ENCODE peak calls at places on chromosome 16, in seven cellular contexts. B is IMR-90, X is mammary epithelial cell, M is RPMI8226, W is ELR, N is fibroblast of lung, G is T-helper 1 cell. O is an unnamed sample.

GRCh38 chr16:11597737-11598136 is 11.0 kb upstream of the LITAF start:
- DNase-seq in B (no peak), N (no peak), W (no peak), G (no peak), M (no peak), X (no peak), O (no peak)

GRCh38 chr16:85144026-85144915 is 32.0 kb upstream of the CIBAR2 start:
- DNase-seq in W (peak), M (no peak), B (no peak), G (no peak), X (no peak), N (no peak), O (no peak)

GRCh38 chr16:87437911-87438610 is 45.9 kb downstream of the MAP1LC3B start:
- DNase-seq in G (no peak), N (no peak), M (no peak), W (no peak), X (no peak), B (peak), O (no peak)

GRCh38 chr16:2926660-2927646 is 15.2 kb downstream of the FLYWCH1 start:
- DNase-seq in X (peak), G (peak), N (peak), B (peak), W (peak), M (peak), O (no peak)

GRCh38 chr16:84501077-84501735 is 3.3 kb downstream of the MEAK7 start:
- DNase-seq in W (peak), X (peak), B (peak), G (no peak), N (peak), M (no peak), O (peak)

GRCh38 chr16:81462683-81463082 is 18.1 kb downstream of the CMIP start:
- DNase-seq in N (no peak), M (no peak), G (no peak), B (no peak), X (no peak), W (no peak), O (no peak)

GRCh38 chr16:73063854-73064226 is 15.9 kb upstream of the ZFHX3 start:
- DNase-seq in W (no peak), B (no peak), X (no peak), M (no peak), G (no peak), N (no peak), O (no peak)

GRCh38 chr16:10181196-10182162 is 749 bp downstream of the GRIN2A start:
- DNase-seq in B (peak), W (peak), N (peak), X (peak), M (peak), G (no peak), O (peak)

GRCh38 chr16:3966681-3967080 is 86.2 kb upstream of the CREBBP start:
- DNase-seq in X (no peak), G (no peak), M (no peak), B (no peak), W (no peak), N (no peak), O (no peak)

GRCh38 chr16:81451753-81452680 is 7.4 kb downstream of the CMIP start:
- DNase-seq in N (no peak), X (no peak), G (no peak), W (no peak), M (no peak), B (peak), O (no peak)

GRCh38 chr16:88522276-88522949 is 47.8 kb upstream of the ZC3H18 start:
- DNase-seq in G (no peak), N (no peak), W (no peak), M (no peak), B (no peak), X (no peak), O (no peak)

GRCh38 chr16:89476379-89476778 is 14.0 kb downstream of the ANKRD11 start:
- DNase-seq in B (no peak), M (no peak), N (no peak), W (no peak), X (peak), G (no peak), O (no peak)

GRCh38 chr16:46904471-46904870 is 20.3 kb downstream of the GPT2 start:
- DNase-seq in B (no peak), G (no peak), N (no peak), X (no peak), W (no peak), M (no peak), O (no peak)